ENCODE peak calls at places on chromosomes 16 and 17, in six cellular contexts. One of them, this sample, is unnamed.

GRCh38 chr17:44797809-44798208 is 32.3 kb downstream of the GJC1 start:
- DNase-seq in neuronal stem cell: no peak
- DNase-seq in IMR-90: peak
- DNase-seq in mesendoderm: no peak
- DNase-seq in H1: no peak
- DNase-seq in H9: no peak
- DNase-seq in this sample: peak

GRCh38 chr16:19662351-19662750 is 55.7 kb downstream of the KNOP1 start:
- DNase-seq in neuronal stem cell: no peak
- DNase-seq in IMR-90: no peak
- DNase-seq in mesendoderm: no peak
- DNase-seq in H1: peak
- DNase-seq in H9: no peak
- DNase-seq in this sample: no peak

GRCh38 chr17:68019336-68019674 is 16.2 kb upstream of the KPNA2 start:
- DNase-seq in neuronal stem cell: peak
- DNase-seq in IMR-90: no peak
- DNase-seq in mesendoderm: no peak
- DNase-seq in H1: no peak
- DNase-seq in H9: no peak
- DNase-seq in this sample: no peak

GRCh38 chr17:69869667-69870066 is 205.4 kb upstream of the KCNJ16 start:
- DNase-seq in neuronal stem cell: no peak
- DNase-seq in IMR-90: no peak
- DNase-seq in mesendoderm: no peak
- DNase-seq in H1: no peak
- DNase-seq in H9: no peak
- DNase-seq in this sample: no peak

GRCh38 chr17:72150632-72151460 is 30.0 kb downstream of the SOX9 start:
- DNase-seq in neuronal stem cell: no peak
- DNase-seq in IMR-90: no peak
- DNase-seq in mesendoderm: peak
- DNase-seq in H1: peak
- DNase-seq in H9: peak
- DNase-seq in this sample: no peak

GRCh38 chr17:4073983-4074830 is 68.6 kb downstream of the ZZEF1 start:
- DNase-seq in neuronal stem cell: no peak
- DNase-seq in IMR-90: no peak
- DNase-seq in mesendoderm: no peak
- DNase-seq in H1: no peak
- DNase-seq in H9: no peak
- DNase-seq in this sample: peak

GRCh38 chr17:57861000-57861736 is 11.3 kb upstream of the MRPS23 start:
- DNase-seq in neuronal stem cell: no peak
- DNase-seq in IMR-90: peak
- DNase-seq in mesendoderm: peak
- DNase-seq in H1: no peak
- DNase-seq in H9: peak
- DNase-seq in this sample: peak

GRCh38 chr17:2710804-2711607 is 558 bp downstream of the CLUH start:
- DNase-seq in neuronal stem cell: no peak
- DNase-seq in IMR-90: no peak
- DNase-seq in mesendoderm: peak
- DNase-seq in H1: no peak
- DNase-seq in H9: no peak
- DNase-seq in this sample: peak

GRCh38 chr16:1708083-1708767 is 2.2 kb downstream of the MAPK8IP3 start:
- DNase-seq in neuronal stem cell: no peak
- DNase-seq in IMR-90: no peak
- DNase-seq in mesendoderm: no peak
- DNase-seq in H1: no peak
- DNase-seq in H9: no peak
- DNase-seq in this sample: no peak

GRCh38 chr16:4624827-4625616 is 396 bp downstream of the MGRN1 start:
- DNase-seq in neuronal stem cell: peak
- DNase-seq in IMR-90: peak
- DNase-seq in mesendoderm: peak
- DNase-seq in H1: no peak
- DNase-seq in H9: peak
- DNase-seq in this sample: peak

GRCh38 chr16:24670623-24671454 is 58.6 kb upstream of the TNRC6A start:
- DNase-seq in neuronal stem cell: peak
- DNase-seq in IMR-90: peak
- DNase-seq in mesendoderm: peak
- DNase-seq in H1: no peak
- DNase-seq in H9: peak
- DNase-seq in this sample: peak

GRCh38 chr17:915416-916201 is 64.0 kb downstream of the NXN start:
- DNase-seq in neuronal stem cell: no peak
- DNase-seq in IMR-90: no peak
- DNase-seq in mesendoderm: no peak
- DNase-seq in H1: no peak
- DNase-seq in H9: no peak
- DNase-seq in this sample: no peak

GRCh38 chr16:24736758-24737157 is 7.3 kb downstream of the TNRC6A start:
- DNase-seq in neuronal stem cell: no peak
- DNase-seq in IMR-90: no peak
- DNase-seq in mesendoderm: no peak
- DNase-seq in H1: no peak
- DNase-seq in H9: no peak
- DNase-seq in this sample: no peak

GRCh38 chr16:51095114-51095872 is 55.8 kb downstream of the SALL1 start:
- DNase-seq in neuronal stem cell: no peak
- DNase-seq in IMR-90: no peak
- DNase-seq in mesendoderm: peak
- DNase-seq in H1: no peak
- DNase-seq in H9: no peak
- DNase-seq in this sample: no peak

GRCh38 chr17:16328997-16329396 is 24.3 kb downstream of the CENPV start:
- DNase-seq in neuronal stem cell: no peak
- DNase-seq in IMR-90: no peak
- DNase-seq in mesendoderm: peak
- DNase-seq in H1: no peak
- DNase-seq in H9: no peak
- DNase-seq in this sample: no peak

GRCh38 chr16:88062341-88062861 is 111.2 kb downstream of the BANP start:
- DNase-seq in neuronal stem cell: peak
- DNase-seq in IMR-90: peak
- DNase-seq in mesendoderm: no peak
- DNase-seq in H1: no peak
- DNase-seq in H9: no peak
- DNase-seq in this sample: peak

GRCh38 chr16:11372073-11372923 is 27.0 kb downstream of the RMI2 start:
- DNase-seq in neuronal stem cell: no peak
- DNase-seq in IMR-90: no peak
- DNase-seq in mesendoderm: no peak
- DNase-seq in H1: no peak
- DNase-seq in H9: no peak
- DNase-seq in this sample: no peak

GRCh38 chr17:75684924-75685323 is 17.8 kb downstream of the SAP30BP start:
- DNase-seq in neuronal stem cell: no peak
- DNase-seq in IMR-90: no peak
- DNase-seq in mesendoderm: no peak
- DNase-seq in H1: no peak
- DNase-seq in H9: no peak
- DNase-seq in this sample: no peak

GRCh38 chr16:86823125-86823524 is 244.8 kb downstream of the FOXL1 start:
- DNase-seq in neuronal stem cell: no peak
- DNase-seq in IMR-90: no peak
- DNase-seq in mesendoderm: no peak
- DNase-seq in H1: no peak
- DNase-seq in H9: no peak
- DNase-seq in this sample: no peak

GRCh38 chr17:17613708-17614114 is 22.2 kb upstream of the PEMT start:
- DNase-seq in neuronal stem cell: peak
- DNase-seq in IMR-90: peak
- DNase-seq in mesendoderm: peak
- DNase-seq in H1: no peak
- DNase-seq in H9: peak
- DNase-seq in this sample: peak

GRCh38 chr17:77315010-77315409 is 174.2 kb downstream of the SEC14L1 start:
- DNase-seq in neuronal stem cell: no peak
- DNase-seq in IMR-90: no peak
- DNase-seq in mesendoderm: no peak
- DNase-seq in H1: no peak
- DNase-seq in H9: no peak
- DNase-seq in this sample: no peak

GRCh38 chr16:31860508-31860907 is 13.1 kb upstream of the ZNF267 start:
- DNase-seq in neuronal stem cell: no peak
- DNase-seq in IMR-90: no peak
- DNase-seq in mesendoderm: no peak
- DNase-seq in H1: no peak
- DNase-seq in H9: no peak
- DNase-seq in this sample: no peak

DNA sequence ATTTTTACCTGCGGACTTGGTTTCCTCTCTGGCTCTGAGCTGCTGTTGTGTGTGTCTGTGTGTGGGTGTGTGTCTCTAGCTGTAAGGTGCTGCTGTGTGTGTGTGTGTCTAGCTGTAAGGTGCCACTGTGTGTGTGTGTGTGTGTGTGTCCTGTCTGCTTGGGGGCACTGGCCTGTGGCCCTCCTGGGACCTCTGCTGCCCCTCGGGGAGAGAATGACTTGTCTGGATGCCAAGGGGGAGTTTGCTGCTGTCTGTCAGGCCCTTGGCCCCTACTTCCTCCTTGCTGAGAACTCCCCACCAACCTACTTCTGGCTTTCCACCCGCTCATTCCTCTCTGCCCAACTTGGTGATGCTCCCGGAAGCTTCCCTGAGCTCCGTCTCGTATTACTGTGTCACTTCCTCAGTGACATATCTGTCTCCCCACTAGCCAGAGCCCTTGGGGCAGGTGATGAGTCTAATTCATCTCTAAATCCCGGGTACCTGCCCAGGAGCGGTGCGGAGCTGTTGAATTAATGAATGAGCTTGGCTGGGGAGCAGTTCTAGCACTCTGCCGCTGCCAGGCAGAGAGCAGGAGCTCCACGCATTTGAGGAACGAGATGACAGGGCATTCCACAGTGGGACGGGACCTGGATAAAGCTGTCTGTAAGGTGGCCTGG is 3.5 kb upstream of the LASP1NB start:
- DNase-seq in neuronal stem cell: no peak
- DNase-seq in IMR-90: no peak
- DNase-seq in mesendoderm: no peak
- DNase-seq in H1: no peak
- DNase-seq in H9: no peak
- DNase-seq in this sample: no peak
- H4K8ac ChIP-seq in neuronal stem cell: no peak
- H4K8ac ChIP-seq in IMR-90: no peak
- H4K8ac ChIP-seq in mesendoderm: no peak
- H4K8ac ChIP-seq in H1: no peak
- H4K8ac ChIP-seq in H9: no peak
- H4K8ac ChIP-seq in this sample: no peak

GRCh38 chr17:80544655-80545498 is at the start of gene RPTOR:
- DNase-seq in neuronal stem cell: peak
- DNase-seq in IMR-90: peak
- DNase-seq in mesendoderm: peak
- DNase-seq in H1: peak
- DNase-seq in H9: peak
- DNase-seq in this sample: peak

GRCh38 chr17:80546267-80546666 is 1.6 kb downstream of the RPTOR start:
- DNase-seq in neuronal stem cell: no peak
- DNase-seq in IMR-90: no peak
- DNase-seq in mesendoderm: no peak
- DNase-seq in H1: no peak
- DNase-seq in H9: no peak
- DNase-seq in this sample: no peak

DNA sequence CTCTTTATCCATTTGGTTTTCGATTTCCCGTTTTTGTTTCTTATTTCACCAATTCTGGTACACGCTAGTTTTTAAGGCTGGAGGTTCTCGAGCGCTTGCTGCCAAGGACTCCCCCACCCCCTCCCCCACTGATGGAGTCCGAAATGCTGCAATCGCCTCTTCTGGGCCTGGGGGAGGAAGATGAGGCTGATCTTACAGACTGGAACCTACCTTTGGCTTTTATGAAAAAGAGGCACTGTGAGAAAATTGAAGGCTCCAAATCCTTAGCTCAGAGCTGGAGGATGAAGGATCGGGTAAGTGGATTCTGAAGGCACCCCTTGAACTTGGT is 825 bp downstream of the RPTOR start:
- DNase-seq in neuronal stem cell: no peak
- DNase-seq in IMR-90: no peak
- DNase-seq in mesendoderm: peak
- DNase-seq in H1: no peak
- DNase-seq in H9: no peak
- DNase-seq in this sample: peak
- H4K8ac ChIP-seq in neuronal stem cell: no peak
- H4K8ac ChIP-seq in IMR-90: peak
- H4K8ac ChIP-seq in mesendoderm: no peak
- H4K8ac ChIP-seq in H1: peak
- H4K8ac ChIP-seq in H9: no peak
- H4K8ac ChIP-seq in this sample: peak

DNA sequence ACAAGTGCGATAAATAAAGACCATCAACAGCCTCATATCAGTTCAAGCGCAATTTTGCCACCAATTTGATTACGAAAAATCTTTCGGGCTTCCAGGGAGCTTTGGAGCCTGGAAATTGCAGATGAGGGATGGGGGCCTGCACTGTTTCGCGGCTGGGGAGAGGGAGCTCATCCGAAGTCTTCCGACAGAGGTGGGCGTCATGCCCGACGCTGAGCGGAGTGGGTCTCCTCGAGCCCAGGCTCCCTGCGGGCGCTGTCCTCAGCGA is 115.9 kb upstream of the SMURF2 start:
- DNase-seq in neuronal stem cell: no peak
- DNase-seq in IMR-90: no peak
- DNase-seq in mesendoderm: no peak
- DNase-seq in H1: no peak
- DNase-seq in H9: no peak
- DNase-seq in this sample: no peak
- H4K8ac ChIP-seq in neuronal stem cell: no peak
- H4K8ac ChIP-seq in IMR-90: no peak
- H4K8ac ChIP-seq in mesendoderm: no peak
- H4K8ac ChIP-seq in H1: no peak
- H4K8ac ChIP-seq in H9: no peak
- H4K8ac ChIP-seq in this sample: peak

GRCh38 chr16:66013497-66013896 is 353.0 kb upstream of the CDH5 start:
- DNase-seq in neuronal stem cell: no peak
- DNase-seq in IMR-90: no peak
- DNase-seq in mesendoderm: no peak
- DNase-seq in H1: no peak
- DNase-seq in H9: no peak
- DNase-seq in this sample: no peak

GRCh38 chr16:66020061-66020460 is 346.4 kb upstream of the CDH5 start:
- DNase-seq in neuronal stem cell: no peak
- DNase-seq in IMR-90: peak
- DNase-seq in mesendoderm: peak
- DNase-seq in H1: no peak
- DNase-seq in H9: no peak
- DNase-seq in this sample: no peak

DNA sequence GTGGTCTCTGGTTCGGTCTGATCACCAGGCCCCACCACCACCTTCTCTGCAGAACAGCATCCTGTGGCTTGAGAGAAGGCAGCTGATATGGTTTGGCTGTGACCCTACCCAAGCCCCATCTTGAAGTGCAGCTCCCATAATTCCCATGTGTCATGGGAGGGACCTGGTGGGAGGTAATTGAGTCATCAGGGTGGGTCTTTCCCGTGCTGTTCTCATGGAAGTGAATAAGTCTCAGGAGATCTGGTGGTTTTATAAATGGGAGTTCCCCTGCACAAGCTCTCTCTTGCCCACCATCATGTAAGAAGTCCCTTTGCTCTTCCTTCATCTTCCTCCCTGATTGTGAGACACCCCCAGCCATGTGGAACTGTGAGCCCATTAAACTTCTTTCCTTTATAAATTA is 352.3 kb upstream of the CDH5 start:
- DNase-seq in neuronal stem cell: no peak
- DNase-seq in IMR-90: no peak
- DNase-seq in mesendoderm: no peak
- DNase-seq in H1: no peak
- DNase-seq in H9: no peak
- DNase-seq in this sample: no peak
- H4K8ac ChIP-seq in neuronal stem cell: no peak
- H4K8ac ChIP-seq in IMR-90: no peak
- H4K8ac ChIP-seq in mesendoderm: no peak
- H4K8ac ChIP-seq in H1: no peak
- H4K8ac ChIP-seq in H9: no peak
- H4K8ac ChIP-seq in this sample: no peak

This sample was measured in mesenchymal stem cell.